ENCODE peak calls at places on chromosomes 4 and X, in four cellular contexts. Y, R, G and S are unnamed samples.

GRCh38 chr4:29927895-29928294 is 792.3 kb upstream of the PCDH7 start:
- DNase-seq in G (no peak), Y (no peak), R (no peak), S (no peak)

GRCh38 chrX:27086221-27086620 is 376.9 kb downstream of the PPP4R3C start:
- DNase-seq in Y (no peak), R (no peak), G (no peak), S (no peak)

GRCh38 chrX:21658152-21658737 is at the start of gene KLHL34:
- DNase-seq in Y (no peak), G (no peak), R (no peak), S (no peak)

GRCh38 chr4:85149656-85150055 is 183.2 kb upstream of the WDFY3 start:
- DNase-seq in Y (no peak), R (no peak), G (no peak), S (no peak)

GRCh38 chr4:91924625-91925024 is 379.1 kb upstream of the GRID2 start:
- DNase-seq in Y (no peak), R (no peak), G (no peak), S (no peak)

GRCh38 chr4:19711871-19712270 is 539.8 kb upstream of the SLIT2 start:
- DNase-seq in Y (no peak), R (no peak), G (no peak), S (no peak)

GRCh38 chrX:16160729-16161128 is 6.6 kb upstream of the MAGEB17 start:
- DNase-seq in Y (no peak), R (no peak), G (no peak), S (no peak)

GRCh38 chr4:140094701-140095420 is 59.1 kb downstream of the MAML3 start:
- DNase-seq in R (peak; percentile 75), G (no peak), Y (no peak), S (peak; percentile 55)

GRCh38 chr4:36392916-36393315 is 111.5 kb downstream of the DTHD1 start:
- DNase-seq in Y (no peak), G (no peak), R (no peak), S (no peak)

GRCh38 chr4:170853422-170854021 is 763.8 kb upstream of the AADAT start:
- DNase-seq in G (no peak), R (peak; percentile 44), Y (peak; percentile 37), S (peak; percentile 52)

GRCh38 chrX:111282141-111282540 is 11.9 kb upstream of the CAPN6 start:
- DNase-seq in Y (no peak), G (no peak), R (no peak), S (no peak)

GRCh38 chr4:82569727-82570126 is 7.9 kb upstream of the TMEM150C start:
- DNase-seq in R (no peak), Y (no peak), G (no peak), S (no peak)

GRCh38 chr4:80185787-80186548 is 11.3 kb upstream of the PRDM8 start:
- DNase-seq in G (no peak), Y (peak; percentile 24), R (no peak), S (no peak)

GRCh38 chrX:110755061-110755460 is 40.6 kb downstream of the CHRDL1 start:
- DNase-seq in Y (no peak), G (no peak), R (no peak), S (no peak)

GRCh38 chr4:170214731-170215130 is 125.0 kb upstream of the AADAT start:
- DNase-seq in G (no peak), R (no peak), Y (no peak), S (no peak)

GRCh38 chrX:102658551-102658950 is 7.3 kb downstream of the GPRASP1 start:
- DNase-seq in R (no peak), Y (no peak), G (no peak), S (no peak)
- TF ChIP-seq POLR2A in R (no peak), Y (no peak), G (no peak), S (no peak)

DNA sequence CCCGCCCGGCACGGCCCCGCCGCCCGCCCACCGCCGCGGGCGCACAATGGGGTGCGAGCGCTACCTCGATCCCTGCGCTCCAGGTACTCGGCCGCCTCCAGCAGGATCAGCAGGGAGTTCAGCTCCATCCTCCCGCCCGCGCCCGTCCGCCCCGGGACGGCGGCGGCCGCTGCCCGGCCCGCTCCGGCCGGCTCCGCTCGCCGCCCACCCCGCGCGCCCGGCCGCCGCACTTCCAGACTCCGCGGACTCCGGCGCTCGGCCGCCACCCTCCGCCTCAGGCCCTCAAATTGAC is at the start of gene MXD4:
- DNase-seq in G (no peak), Y (no peak), R (no peak), S (no peak)
- TF ChIP-seq POLR2A in G (peak; percentile 85), Y (no peak), R (no peak), S (no peak)

GRCh38 chrX:13252726-13253125 is 67.1 kb downstream of the ATXN3L start:
- DNase-seq in Y (no peak), R (no peak), G (no peak), S (no peak)
- TF ChIP-seq POLR2A in Y (no peak), R (no peak), G (no peak), S (no peak)

DNA sequence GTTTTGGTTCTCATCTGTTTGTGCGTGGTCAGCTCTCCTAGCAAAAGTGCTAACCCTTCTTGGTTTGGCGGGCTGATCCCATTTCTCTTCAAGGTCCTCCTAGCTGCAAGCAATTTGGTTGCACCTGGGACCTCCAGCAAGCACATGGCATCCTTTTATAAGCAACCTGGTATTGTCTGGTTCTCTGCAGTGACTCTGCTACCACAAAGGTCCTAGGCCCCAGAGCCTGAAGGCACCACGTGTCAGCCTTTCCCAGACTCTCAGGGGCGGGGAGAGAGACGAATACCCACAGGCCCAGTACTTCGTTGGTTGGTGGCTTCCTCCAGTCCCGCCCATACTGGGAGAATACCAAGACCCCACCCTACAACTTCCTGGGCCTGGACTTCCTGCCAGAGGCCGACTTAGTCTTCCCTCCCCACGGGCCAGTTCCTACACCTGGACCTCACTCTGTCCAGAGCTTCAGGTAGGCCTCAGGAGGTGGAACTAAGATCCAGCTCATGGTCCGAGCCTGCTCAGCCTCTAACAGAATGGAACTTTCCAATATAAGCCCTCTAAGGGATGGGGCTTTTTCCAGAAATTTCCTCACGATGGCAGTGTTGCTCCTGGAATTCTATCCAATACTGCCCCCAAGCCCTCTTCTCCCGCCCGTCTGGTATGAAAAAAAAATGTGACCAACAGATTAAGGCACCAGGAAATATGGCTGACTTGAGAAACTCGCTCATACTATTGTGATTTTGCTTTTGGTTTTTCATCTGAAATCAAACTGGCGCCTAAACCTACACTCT is 192.5 kb upstream of the STK26 start:
- DNase-seq in G (peak; percentile 80), Y (peak; percentile 71), R (peak; percentile 79), S (no peak)
- TF ChIP-seq POLR2A in G (no peak), Y (no peak), R (no peak), S (no peak)

DNA sequence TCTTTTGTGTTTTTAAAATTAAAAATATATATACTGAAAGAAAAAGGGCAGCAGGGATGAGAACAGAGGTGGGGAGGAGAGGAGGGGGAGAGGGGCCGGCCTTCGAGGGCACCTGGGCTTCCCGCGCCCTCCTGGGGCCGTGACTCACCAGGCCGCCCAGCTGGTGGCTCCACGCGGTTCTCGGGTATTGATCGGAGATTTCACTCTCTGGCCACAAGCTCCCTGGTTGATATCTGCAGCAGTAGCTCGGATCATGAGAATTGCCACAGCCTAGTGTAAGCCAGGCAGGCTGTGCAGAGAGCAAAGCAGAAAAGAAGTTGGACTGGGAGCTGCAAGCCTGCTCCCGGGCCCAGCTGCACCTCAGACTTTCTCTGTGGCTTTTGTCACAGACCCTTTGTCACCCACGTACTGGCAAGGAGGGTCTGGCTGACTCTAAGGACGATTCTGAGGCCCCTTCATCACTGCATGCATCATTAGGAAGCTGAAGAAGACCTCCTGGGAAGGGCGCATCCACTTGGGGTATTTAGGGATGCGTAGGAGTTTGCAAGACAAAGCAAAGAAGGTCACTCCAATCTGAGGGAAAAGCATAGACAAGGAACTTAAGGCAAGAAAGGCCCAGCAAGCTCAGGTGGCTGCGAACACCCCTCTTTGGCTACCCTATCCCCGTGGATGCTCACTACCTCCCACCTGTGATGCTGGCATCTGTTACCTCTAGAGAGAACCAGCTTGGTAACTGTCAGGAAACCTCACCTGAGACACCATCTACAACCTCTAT is 71.7 kb downstream of the CPZ start:
- DNase-seq in R (no peak), G (no peak), Y (no peak), S (no peak)
- TF ChIP-seq POLR2A in R (no peak), G (no peak), Y (no peak), S (no peak)